ENCODE peak calls at places on chromosomes 7 and 10, in nine cellular contexts. One of them, this sample, is unnamed.

GRCh38 chr7:139776486-139777303 is 1.1 kb downstream of the HIPK2 start:
- DNase-seq in GM23338: peak; percentile 53
- DNase-seq in HCT116: no peak
- DNase-seq in mammary epithelial cell: no peak
- DNase-seq in PC-3: peak; percentile 16
- DNase-seq in endothelial cell of umbilical vein: peak; percentile 70
- DNase-seq in fibroblast of lung: peak; percentile 65
- DNase-seq in GM12878: peak; percentile 36
- DNase-seq in neural progenitor cell: peak; percentile 42
- DNase-seq in this sample: no peak

GRCh38 chr10:36254191-36254590 is 612.1 kb upstream of the FZD8 start:
- DNase-seq in GM23338: no peak
- DNase-seq in HCT116: no peak
- DNase-seq in mammary epithelial cell: peak; percentile 45
- DNase-seq in PC-3: peak; percentile 75
- DNase-seq in endothelial cell of umbilical vein: peak; percentile 64
- DNase-seq in fibroblast of lung: no peak
- DNase-seq in GM12878: no peak
- DNase-seq in neural progenitor cell: no peak
- DNase-seq in this sample: no peak

GRCh38 chr10:102411341-102412255 is 7.0 kb downstream of the PSD start:
- DNase-seq in GM23338: no peak
- DNase-seq in HCT116: no peak
- DNase-seq in mammary epithelial cell: no peak
- DNase-seq in PC-3: no peak
- DNase-seq in endothelial cell of umbilical vein: no peak
- DNase-seq in fibroblast of lung: no peak
- DNase-seq in GM12878: no peak
- DNase-seq in neural progenitor cell: no peak
- DNase-seq in this sample: no peak

GRCh38 chr10:124165311-124165710 is 71.9 kb upstream of the CHST15 start:
- DNase-seq in GM23338: no peak
- DNase-seq in HCT116: no peak
- DNase-seq in mammary epithelial cell: no peak
- DNase-seq in PC-3: no peak
- DNase-seq in endothelial cell of umbilical vein: no peak
- DNase-seq in fibroblast of lung: no peak
- DNase-seq in GM12878: no peak
- DNase-seq in neural progenitor cell: no peak
- DNase-seq in this sample: no peak

GRCh38 chr7:960269-960871 is 5.9 kb upstream of the ADAP1 start:
- DNase-seq in GM23338: no peak
- DNase-seq in HCT116: no peak
- DNase-seq in mammary epithelial cell: no peak
- DNase-seq in PC-3: no peak
- DNase-seq in endothelial cell of umbilical vein: no peak
- DNase-seq in fibroblast of lung: no peak
- DNase-seq in GM12878: no peak
- DNase-seq in neural progenitor cell: peak; percentile 1
- DNase-seq in this sample: no peak

GRCh38 chr7:120991570-120991969 is 3.1 kb downstream of the CPED1 start:
- DNase-seq in GM23338: no peak
- DNase-seq in HCT116: no peak
- DNase-seq in mammary epithelial cell: no peak
- DNase-seq in PC-3: peak; percentile 41
- DNase-seq in endothelial cell of umbilical vein: no peak
- DNase-seq in fibroblast of lung: peak; percentile 84
- DNase-seq in GM12878: no peak
- DNase-seq in neural progenitor cell: no peak
- DNase-seq in this sample: no peak

GRCh38 chr10:126562209-126562680 is 108.2 kb downstream of the C10orf90 start:
- DNase-seq in GM23338: no peak
- DNase-seq in HCT116: no peak
- DNase-seq in mammary epithelial cell: no peak
- DNase-seq in PC-3: no peak
- DNase-seq in endothelial cell of umbilical vein: no peak
- DNase-seq in fibroblast of lung: peak; percentile 16
- DNase-seq in GM12878: no peak
- DNase-seq in neural progenitor cell: no peak
- DNase-seq in this sample: no peak

GRCh38 chr7:17632401-17632800 is 307.9 kb downstream of the SNX13 start:
- DNase-seq in GM23338: no peak
- DNase-seq in HCT116: no peak
- DNase-seq in mammary epithelial cell: no peak
- DNase-seq in PC-3: no peak
- DNase-seq in endothelial cell of umbilical vein: no peak
- DNase-seq in fibroblast of lung: no peak
- DNase-seq in GM12878: no peak
- DNase-seq in neural progenitor cell: no peak
- DNase-seq in this sample: no peak

DNA sequence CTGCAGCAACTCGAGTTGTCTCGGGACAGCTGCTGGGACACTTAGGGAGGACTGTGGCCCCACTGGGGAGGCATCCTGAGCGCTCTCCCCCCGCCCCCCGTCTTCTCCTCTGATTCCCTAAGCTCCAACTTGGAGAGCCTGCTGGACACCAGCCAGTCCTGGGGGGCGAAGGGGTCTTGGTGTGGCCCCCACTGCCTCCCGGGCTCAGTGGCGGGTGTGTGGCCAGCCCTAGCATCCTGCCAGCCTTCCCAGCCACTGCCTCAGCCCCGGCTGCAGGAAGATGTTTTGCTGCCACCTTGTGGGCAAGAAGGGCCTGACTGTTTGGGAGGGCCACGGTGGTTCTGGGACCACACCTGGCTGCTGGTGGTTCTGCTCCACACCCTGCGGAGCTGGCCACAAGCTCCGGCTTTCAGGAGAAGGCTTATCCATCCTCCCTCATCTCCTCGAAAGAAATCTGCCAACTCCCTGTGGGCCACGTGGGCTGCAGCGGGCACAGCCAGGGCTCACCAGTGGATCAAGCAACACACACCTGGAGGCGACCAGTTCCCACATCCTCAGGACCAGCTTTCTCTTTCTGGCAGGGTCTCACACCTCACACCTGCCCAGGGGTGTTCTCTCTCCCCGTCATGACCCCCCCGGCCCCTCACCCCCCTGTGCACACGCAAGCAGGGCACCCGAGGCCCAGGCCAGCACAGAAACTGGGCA is 24.8 kb downstream of the AGAP3 start:
- DNase-seq in GM23338: peak; percentile 92
- DNase-seq in HCT116: no peak
- DNase-seq in mammary epithelial cell: peak; percentile 61
- DNase-seq in PC-3: peak; percentile 81
- DNase-seq in endothelial cell of umbilical vein: peak; percentile 65
- DNase-seq in fibroblast of lung: peak; percentile 61
- DNase-seq in GM12878: no peak
- DNase-seq in neural progenitor cell: peak; percentile 87
- DNase-seq in this sample: no peak
- H3K36me3 ChIP-seq in GM23338: no peaks in the 10 kb centered on the region
- H3K36me3 ChIP-seq in HCT116: no peaks in the 10 kb centered on the region
- H3K36me3 ChIP-seq in mammary epithelial cell: no peaks in the 10 kb centered on the region
- H3K36me3 ChIP-seq in PC-3: no peaks in the 10 kb centered on the region
- H3K36me3 ChIP-seq in endothelial cell of umbilical vein: no peaks in the 10 kb centered on the region
- H3K36me3 ChIP-seq in fibroblast of lung: no peaks in the 10 kb centered on the region
- H3K36me3 ChIP-seq in GM12878: peaks cover 3% of the 10 kb centered on the region
- H3K36me3 ChIP-seq in neural progenitor cell: no peaks in the 10 kb centered on the region
- H3K36me3 ChIP-seq in this sample: no peaks in the 10 kb centered on the region

GRCh38 chr7:128404143-128404681 is 5.6 kb downstream of the IMPDH1 start:
- DNase-seq in GM23338: no peak
- DNase-seq in HCT116: no peak
- DNase-seq in mammary epithelial cell: no peak
- DNase-seq in PC-3: peak; percentile 32
- DNase-seq in endothelial cell of umbilical vein: no peak
- DNase-seq in fibroblast of lung: no peak
- DNase-seq in GM12878: no peak
- DNase-seq in neural progenitor cell: no peak
- DNase-seq in this sample: no peak

GRCh38 chr7:128405345-128406146 is 4.2 kb downstream of the IMPDH1 start:
- DNase-seq in GM23338: peak; percentile 64
- DNase-seq in HCT116: no peak
- DNase-seq in mammary epithelial cell: peak; percentile 30
- DNase-seq in PC-3: peak; percentile 43
- DNase-seq in endothelial cell of umbilical vein: peak; percentile 33
- DNase-seq in fibroblast of lung: peak; percentile 45
- DNase-seq in GM12878: no peak
- DNase-seq in neural progenitor cell: peak; percentile 87
- DNase-seq in this sample: no peak

GRCh38 chr7:128406147-128406985 is 3.4 kb downstream of the IMPDH1 start:
- DNase-seq in GM23338: peak; percentile 74
- DNase-seq in HCT116: no peak
- DNase-seq in mammary epithelial cell: no peak
- DNase-seq in PC-3: no peak
- DNase-seq in endothelial cell of umbilical vein: no peak
- DNase-seq in fibroblast of lung: no peak
- DNase-seq in GM12878: no peak
- DNase-seq in neural progenitor cell: no peak
- DNase-seq in this sample: no peak

GRCh38 chr7:128403676-128404075 is 6.1 kb downstream of the IMPDH1 start:
- DNase-seq in GM23338: no peak
- DNase-seq in HCT116: no peak
- DNase-seq in mammary epithelial cell: no peak
- DNase-seq in PC-3: no peak
- DNase-seq in endothelial cell of umbilical vein: no peak
- DNase-seq in fibroblast of lung: no peak
- DNase-seq in GM12878: no peak
- DNase-seq in neural progenitor cell: no peak
- DNase-seq in this sample: no peak

DNA sequence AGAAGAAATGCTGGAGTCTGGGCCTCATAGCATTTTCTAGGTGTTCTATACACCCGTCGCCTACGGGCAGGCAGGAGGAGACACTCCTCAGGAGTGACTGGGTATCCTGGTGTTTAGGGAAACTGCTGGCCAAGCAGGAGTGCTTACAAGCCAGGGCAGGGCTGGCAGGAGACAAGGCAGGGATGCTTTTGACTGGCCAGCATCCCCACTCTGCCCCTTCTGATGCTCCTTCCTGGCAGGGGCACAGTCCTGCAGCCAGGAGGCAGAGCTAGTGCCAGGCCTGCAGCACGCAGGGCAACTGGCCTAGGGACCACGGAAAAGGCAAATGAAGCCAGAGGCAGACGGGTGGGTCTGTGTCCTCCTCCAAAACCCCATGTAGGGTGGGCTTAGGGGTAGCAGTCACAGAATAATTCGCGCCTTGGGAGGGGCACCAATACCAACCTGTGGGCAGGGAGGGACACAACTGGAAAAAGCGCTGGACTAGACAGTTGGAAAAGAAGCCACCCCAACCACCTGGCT is 4.9 kb downstream of the IMPDH1 start:
- DNase-seq in GM23338: no peak
- DNase-seq in HCT116: no peak
- DNase-seq in mammary epithelial cell: peak; percentile 30
- DNase-seq in PC-3: peak; percentile 43
- DNase-seq in endothelial cell of umbilical vein: peak; percentile 34
- DNase-seq in fibroblast of lung: no peak
- DNase-seq in GM12878: no peak
- DNase-seq in neural progenitor cell: no peak
- DNase-seq in this sample: no peak
- TF ChIP-seq EZH2 in GM23338: no peak
- TF ChIP-seq EZH2 in HCT116: no peak
- TF ChIP-seq EZH2 in mammary epithelial cell: no peak
- TF ChIP-seq EZH2 in PC-3: no peak
- TF ChIP-seq EZH2 in endothelial cell of umbilical vein: no peak
- TF ChIP-seq EZH2 in fibroblast of lung: no peak
- TF ChIP-seq EZH2 in GM12878: no peak
- TF ChIP-seq EZH2 in neural progenitor cell: no peak
- TF ChIP-seq EZH2 in this sample: no peak

GRCh38 chr7:143392875-143393266 is 11.7 kb downstream of the ZYX start:
- DNase-seq in GM23338: no peak
- DNase-seq in HCT116: no peak
- DNase-seq in mammary epithelial cell: no peak
- DNase-seq in PC-3: no peak
- DNase-seq in endothelial cell of umbilical vein: no peak
- DNase-seq in fibroblast of lung: no peak
- DNase-seq in GM12878: no peak
- DNase-seq in neural progenitor cell: no peak
- DNase-seq in this sample: no peak
- H3K36me3 ChIP-seq in GM23338: peaks cover 39% of the 10 kb centered on the region
- H3K36me3 ChIP-seq in HCT116: peaks cover 32% of the 10 kb centered on the region
- H3K36me3 ChIP-seq in mammary epithelial cell: peaks cover 33% of the 10 kb centered on the region
- H3K36me3 ChIP-seq in PC-3: peaks cover 13% of the 10 kb centered on the region
- H3K36me3 ChIP-seq in endothelial cell of umbilical vein: peaks cover 32% of the 10 kb centered on the region
- H3K36me3 ChIP-seq in fibroblast of lung: peaks cover 39% of the 10 kb centered on the region
- H3K36me3 ChIP-seq in GM12878: peaks cover 28% of the 10 kb centered on the region
- H3K36me3 ChIP-seq in neural progenitor cell: no peaks in the 10 kb centered on the region
- H3K36me3 ChIP-seq in this sample: peaks cover 8% of the 10 kb centered on the region

GRCh38 chr7:27166475-27167169 is 1.3 kb upstream of the HOXA9 start:
- DNase-seq in GM23338: peak; percentile 53
- DNase-seq in HCT116: no peak
- DNase-seq in mammary epithelial cell: no peak
- DNase-seq in PC-3: peak; percentile 33
- DNase-seq in endothelial cell of umbilical vein: no peak
- DNase-seq in fibroblast of lung: no peak
- DNase-seq in GM12878: no peak
- DNase-seq in neural progenitor cell: peak; percentile 43
- DNase-seq in this sample: no peak

GRCh38 chr7:27165655-27166474 is 528 bp upstream of the HOXA9 start:
- DNase-seq in GM23338: peak; percentile 32
- DNase-seq in HCT116: no peak
- DNase-seq in mammary epithelial cell: no peak
- DNase-seq in PC-3: peak; percentile 67
- DNase-seq in endothelial cell of umbilical vein: no peak
- DNase-seq in fibroblast of lung: no peak
- DNase-seq in GM12878: no peak
- DNase-seq in neural progenitor cell: no peak
- DNase-seq in this sample: no peak

GRCh38 chr7:27164381-27165088 is 802 bp downstream of the HOXA9 start:
- DNase-seq in GM23338: peak; percentile 72
- DNase-seq in HCT116: no peak
- DNase-seq in mammary epithelial cell: peak; percentile 40
- DNase-seq in PC-3: peak; percentile 39
- DNase-seq in endothelial cell of umbilical vein: no peak
- DNase-seq in fibroblast of lung: no peak
- DNase-seq in GM12878: no peak
- DNase-seq in neural progenitor cell: peak; percentile 87
- DNase-seq in this sample: no peak

GRCh38 chr7:27163776-27164380 is 1.5 kb downstream of the HOXA9 start:
- DNase-seq in GM23338: no peak
- DNase-seq in HCT116: no peak
- DNase-seq in mammary epithelial cell: peak; percentile 27
- DNase-seq in PC-3: no peak
- DNase-seq in endothelial cell of umbilical vein: no peak
- DNase-seq in fibroblast of lung: no peak
- DNase-seq in GM12878: no peak
- DNase-seq in neural progenitor cell: no peak
- DNase-seq in this sample: no peak

GRCh38 chr7:27165089-27165654 is at the start of gene HOXA9:
- DNase-seq in GM23338: peak; percentile 54
- DNase-seq in HCT116: peak; percentile 94
- DNase-seq in mammary epithelial cell: no peak
- DNase-seq in PC-3: peak; percentile 94
- DNase-seq in endothelial cell of umbilical vein: peak; percentile 98
- DNase-seq in fibroblast of lung: no peak
- DNase-seq in GM12878: no peak
- DNase-seq in neural progenitor cell: no peak
- DNase-seq in this sample: no peak
- TF ChIP-seq EZH2 in GM23338: no peak
- TF ChIP-seq EZH2 in HCT116: no peak
- TF ChIP-seq EZH2 in mammary epithelial cell: peak; percentile 6
- TF ChIP-seq EZH2 in PC-3: no peak
- TF ChIP-seq EZH2 in endothelial cell of umbilical vein: no peak
- TF ChIP-seq EZH2 in fibroblast of lung: peak; percentile 97
- TF ChIP-seq EZH2 in GM12878: no peak
- TF ChIP-seq EZH2 in neural progenitor cell: peak; percentile 93
- TF ChIP-seq EZH2 in this sample: no peak

This sample was measured in SK-N-MC.